ENCODE peak calls at places on chromosomes 4 and X, in four cellular contexts. W, U, P and B are unnamed samples.
A peak's percentile ranks its signal among the peaks of the same experiment; 100 is the strongest.

GRCh38 chr4:156677136-156677535 is 294.5 kb downstream of the PDGFC start:
- DNase-seq in U (no peak), P (no peak), W (no peak), B (no peak)

GRCh38 chrX:147376601-147377387 is 534.9 kb upstream of the FMR1 start:
- DNase-seq in W (peak; percentile 34), U (peak; percentile 65), P (no peak), B (no peak)

GRCh38 chr4:71396382-71396781 is 57.6 kb downstream of the SLC4A4 start:
- DNase-seq in P (no peak), U (no peak), W (no peak), B (no peak)

GRCh38 chr4:80225628-80226027 is 28.3 kb downstream of the PRDM8 start:
- DNase-seq in P (no peak), U (no peak), W (no peak), B (no peak)

GRCh38 chr4:85951-86350 is 32.8 kb downstream of the ZNF595 start:
- DNase-seq in W (no peak), U (no peak), P (no peak), B (no peak)

GRCh38 chrX:84737471-84737871 is 235.2 kb upstream of the HDX start:
- DNase-seq in P (peak; percentile 62), U (peak; percentile 60), W (no peak), B (no peak)

GRCh38 chr4:184745747-184746531 is 12.0 kb upstream of the CENPU start:
- DNase-seq in P (peak; percentile 71), U (peak; percentile 85), W (peak; percentile 78), B (peak; percentile 83)

GRCh38 chrX:118545510-118545909 is 49.9 kb downstream of the DOCK11 start:
- DNase-seq in P (no peak), W (no peak), U (no peak), B (no peak)

GRCh38 chr4:97911236-97911906 is 231.9 kb downstream of the STPG2 start:
- DNase-seq in P (no peak), W (no peak), U (no peak), B (no peak)

GRCh38 chrX:110125435-110125834 is 122.5 kb downstream of the TMEM164 start:
- DNase-seq in W (no peak), U (no peak), P (no peak), B (no peak)

GRCh38 chr4:113781439-113782040 is 20.0 kb upstream of the CAMK2D start:
- DNase-seq in U (no peak), P (no peak), W (no peak), B (no peak)

GRCh38 chr4:58507079-58507478 is 1396.9 kb upstream of the IGFBP7 start:
- DNase-seq in P (no peak), W (no peak), U (no peak), B (no peak)

GRCh38 chr4:44446801-44447562 is 1.6 kb downstream of the KCTD8 start:
- DNase-seq in U (no peak), W (peak; percentile 52), P (peak; percentile 34), B (peak; percentile 56)

GRCh38 chr4:44446191-44446590 is 2.4 kb downstream of the KCTD8 start:
- DNase-seq in W (no peak), U (no peak), P (no peak), B (no peak)

GRCh38 chr4:44448548-44449443 is at the start of gene KCTD8:
- DNase-seq in U (peak; percentile 95), P (peak; percentile 89), W (peak; percentile 95), B (peak; percentile 98)

DNA sequence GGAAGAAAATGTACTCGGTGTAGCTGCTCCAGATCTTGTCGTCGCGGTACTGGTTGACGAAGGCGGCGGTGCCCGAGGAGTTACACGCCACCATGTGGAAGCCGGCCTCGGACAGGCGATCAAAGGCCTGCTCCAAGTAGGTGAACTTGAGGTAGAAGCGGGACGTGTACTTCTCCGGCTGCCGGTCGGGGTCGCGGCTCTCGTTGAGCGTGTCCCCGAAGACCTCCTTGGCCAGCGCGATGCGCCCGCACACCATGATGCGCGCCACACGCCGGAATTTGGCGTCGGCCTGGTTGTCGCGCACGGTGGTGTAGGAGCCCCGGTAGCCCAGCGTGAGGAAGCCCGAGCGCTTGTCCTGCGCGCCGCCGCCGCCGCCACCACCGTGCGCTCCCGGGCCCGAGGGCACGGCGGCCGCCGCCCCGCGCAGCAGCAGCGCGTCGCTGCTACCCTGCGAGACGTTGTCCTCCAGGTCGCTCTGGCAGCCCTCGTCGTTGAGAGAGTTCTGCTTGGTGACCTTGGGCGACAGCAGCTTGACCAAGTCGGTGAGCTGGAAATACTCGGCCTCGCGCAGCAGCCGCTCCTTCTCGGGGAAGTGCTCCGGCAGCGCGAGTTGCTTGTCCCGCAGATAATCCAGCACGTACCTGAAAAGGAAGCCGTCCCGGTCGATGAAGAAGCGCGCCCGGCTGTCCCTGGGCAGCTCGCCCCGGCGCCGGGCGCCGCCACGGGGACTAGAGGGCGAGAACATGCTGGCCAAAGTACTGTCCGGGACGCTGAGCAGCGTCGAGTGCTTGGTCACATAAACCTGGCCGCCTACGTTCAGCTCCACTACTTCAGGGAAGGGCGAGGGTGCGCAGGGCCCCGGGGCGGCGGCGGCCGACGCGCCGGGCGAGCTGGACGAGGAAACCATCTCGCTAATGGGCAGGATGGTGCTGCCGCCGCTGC is 775 bp downstream of the KCTD8 start:
- DNase-seq in P (peak; percentile 49), U (peak; percentile 73), W (peak; percentile 69), B (peak; percentile 69)
- H3K4me3 ChIP-seq in P (peak overlapping the region; percentile 42), U (peak overlapping the region; percentile 62), W (peak overlapping the region; percentile 81), B (peak overlapping the region; percentile 37)

DNA sequence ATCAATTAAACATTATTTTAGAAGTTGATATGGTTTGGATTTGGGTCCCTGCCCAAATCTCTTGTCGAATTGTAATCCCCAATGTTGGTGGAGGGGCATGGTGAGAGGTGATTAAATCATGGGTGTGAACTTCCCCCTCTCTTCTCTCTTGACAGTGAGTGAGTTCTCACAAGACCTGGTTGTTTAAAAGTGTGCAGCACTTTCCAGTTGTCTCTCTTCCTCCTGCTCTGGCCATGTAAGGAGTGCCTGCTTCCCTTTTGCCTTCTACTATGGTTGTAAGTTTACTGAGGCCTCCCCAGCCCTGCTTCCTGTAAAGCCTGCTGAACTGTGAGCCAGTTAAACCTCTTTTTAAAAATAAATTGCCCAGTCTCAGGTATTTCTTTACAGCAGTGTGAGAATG is 141.4 kb downstream of the GALNTL6 start:
- DNase-seq in P (no peak), U (no peak), W (no peak), B (no peak)
- H3K27ac ChIP-seq in P (no peak overlapping the region), U (no peak overlapping the region), W (no peak overlapping the region), B (no peak overlapping the region)

DNA sequence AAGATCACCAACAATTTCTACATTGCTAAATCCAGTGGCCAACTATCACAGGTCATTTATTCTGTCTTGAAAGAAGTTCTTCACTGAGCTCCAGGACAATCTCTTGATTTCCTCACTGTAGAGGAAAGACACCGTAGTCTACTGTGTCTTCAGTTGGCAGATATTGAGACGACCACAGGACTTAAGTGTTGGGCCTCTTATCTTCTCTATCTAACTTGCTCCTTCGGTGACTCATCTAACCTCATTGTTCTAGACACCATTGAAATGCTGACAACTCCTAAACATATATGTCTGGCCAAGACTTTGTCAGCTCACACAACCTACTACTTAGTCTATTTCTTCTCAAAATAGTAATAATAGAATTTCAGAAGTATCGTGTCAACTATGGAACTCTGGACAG is 425.8 kb downstream of the ARAP2 start:
- DNase-seq in W (no peak), U (no peak), P (no peak), B (no peak)
- H3K4me3 ChIP-seq in W (no peak overlapping the region), U (no peak overlapping the region), P (no peak overlapping the region), B (no peak overlapping the region)

GRCh38 chrX:69993494-69993893 is 56.2 kb downstream of the AWAT2 start:
- DNase-seq in P (no peak), U (no peak), W (no peak), B (no peak)
- H3K27ac ChIP-seq in P (no peak overlapping the region), U (no peak overlapping the region), W (no peak overlapping the region), B (no peak overlapping the region)

DNA sequence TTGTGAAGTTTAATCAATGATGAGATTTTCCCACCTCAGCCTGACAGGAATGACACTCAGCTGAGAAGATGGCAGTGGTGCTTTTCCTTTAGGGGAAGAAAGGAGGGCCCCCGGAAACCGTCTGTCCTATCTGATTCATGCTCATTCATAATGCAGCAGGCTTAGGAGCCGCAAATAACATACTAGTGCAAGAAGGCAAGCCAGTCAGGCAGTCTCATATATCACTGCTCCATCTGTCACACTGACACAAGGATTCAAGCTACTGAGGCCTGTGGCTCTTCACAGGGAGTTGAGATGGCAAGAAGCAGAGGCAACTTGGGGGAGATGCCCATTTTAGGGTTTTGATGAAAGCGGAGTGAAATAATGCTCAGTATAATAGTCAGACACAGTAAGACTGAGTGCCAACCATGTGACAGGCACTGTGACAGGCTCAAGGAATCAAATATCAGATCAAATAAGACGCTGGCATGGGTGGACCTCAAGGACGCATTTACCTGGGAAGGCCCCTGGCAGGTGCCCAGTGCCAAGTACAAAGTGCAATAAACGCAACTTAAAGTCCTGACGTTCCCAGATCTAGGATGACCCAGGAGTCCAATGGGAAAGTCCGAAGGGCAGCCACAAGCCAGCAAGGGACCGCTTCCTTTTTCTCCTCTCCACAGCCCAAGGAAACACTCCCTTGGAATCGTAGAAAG is 63.4 kb downstream of the FHDC1 start:
- DNase-seq in U (no peak), W (no peak), P (no peak), B (no peak)
- H3K4me3 ChIP-seq in U (no peak overlapping the region), W (no peak overlapping the region), P (no peak overlapping the region), B (no peak overlapping the region)

GRCh38 chr4:40723728-40724127 is 26.0 kb upstream of the NSUN7 start:
- DNase-seq in W (no peak), U (no peak), P (no peak), B (no peak)

GRCh38 chr4:40720931-40721330 is 28.8 kb upstream of the NSUN7 start:
- DNase-seq in W (no peak), P (no peak), U (no peak), B (no peak)

GRCh38 chr4:40720351-40720750 is 29.4 kb upstream of the NSUN7 start:
- DNase-seq in P (no peak), U (no peak), W (no peak), B (no peak)

GRCh38 chr4:40721730-40722171 is 28.0 kb upstream of the NSUN7 start:
- DNase-seq in P (no peak), U (no peak), W (no peak), B (no peak)

GRCh38 chr4:40722576-40723161 is 27.1 kb upstream of the NSUN7 start:
- DNase-seq in U (no peak), W (no peak), P (no peak), B (no peak)
- H3K27ac ChIP-seq in U (no peak overlapping the region), W (no peak overlapping the region), P (no peak overlapping the region), B (no peak overlapping the region)

DNA sequence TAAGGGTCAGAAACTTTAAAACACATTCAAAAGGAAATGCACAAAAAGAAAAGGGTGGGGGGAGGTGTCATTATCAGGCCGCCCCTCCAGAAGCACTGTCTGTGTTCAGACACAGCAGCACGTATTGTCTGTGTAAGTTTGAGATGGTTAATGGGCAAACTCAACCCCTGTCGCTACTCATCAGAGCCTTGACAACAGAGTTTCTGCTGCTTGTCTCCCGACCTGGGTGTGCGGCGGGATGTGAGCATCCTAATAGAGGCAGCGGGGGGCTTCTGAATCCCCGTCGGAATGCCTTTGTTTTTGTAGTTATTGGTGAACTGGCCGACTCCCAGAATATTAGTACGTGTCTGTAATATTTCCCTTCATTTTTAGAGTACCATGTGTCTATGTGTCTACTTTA is 158.9 kb downstream of the DCTD start:
- DNase-seq in W (no peak), P (no peak), U (no peak), B (no peak)
- H3K4me3 ChIP-seq in W (no peak overlapping the region), P (no peak overlapping the region), U (no peak overlapping the region), B (no peak overlapping the region)